ENCODE peak calls at places on chromosomes 1 and 21, in four cellular contexts. O is HepG2, A is GM12878, P is K562. N is an unnamed sample.

GRCh38 chr1:241950390-241950789 is 7.2 kb upstream of the BECN2 start:
- DNase-seq in A (no peak), P (no peak), O (no peak), N (no peak)

GRCh38 chr21:38955495-38955894 is 149.8 kb downstream of the ETS2 start:
- DNase-seq in P (no peak), O (no peak), A (no peak), N (no peak)

GRCh38 chr1:27656157-27656893 is 15.7 kb downstream of the IFI6 start:
- DNase-seq in A (no peak), P (no peak), O (no peak), N (peak; percentile 70)

GRCh38 chr1:235902638-235903542 is 36.2 kb upstream of the LYST start:
- DNase-seq in O (no peak), P (no peak), A (no peak), N (no peak)

GRCh38 chr1:24459551-24460266 is 42.9 kb upstream of the RCAN3 start:
- DNase-seq in A (no peak), O (no peak), P (no peak), N (no peak)

GRCh38 chr1:218646288-218646687 is 301.2 kb downstream of the TGFB2 start:
- DNase-seq in O (peak; percentile 35), P (no peak), A (no peak), N (no peak)

GRCh38 chr1:6956488-6957159 is 171.4 kb downstream of the CAMTA1 start:
- DNase-seq in P (no peak), O (no peak), A (no peak), N (peak; percentile 59)

GRCh38 chr1:241142493-241142892 is 214.5 kb downstream of the RGS7 start:
- DNase-seq in O (no peak), P (no peak), A (no peak), N (peak; percentile 23)

GRCh38 chr1:45617618-45618017 is 6.2 kb downstream of the CCDC17 start:
- DNase-seq in O (no peak), A (no peak), P (no peak), N (no peak)

GRCh38 chr1:27001570-27002360 is 8.3 kb downstream of the TRNP1 start:
- DNase-seq in O (peak; percentile 50), A (peak; percentile 38), P (no peak), N (no peak)

GRCh38 chr1:57007472-57007871 is 41.7 kb upstream of the C8B start:
- DNase-seq in O (no peak), P (no peak), A (no peak), N (no peak)

GRCh38 chr1:198122693-198123092 is 34.1 kb upstream of the NEK7 start:
- DNase-seq in A (no peak), P (peak; percentile 54), O (no peak), N (no peak)

GRCh38 chr1:158329807-158330206 is 1.5 kb downstream of the CD1B start:
- DNase-seq in P (no peak), A (no peak), O (no peak), N (peak; percentile 19)

GRCh38 chr1:36885537-36886441 is 148.5 kb downstream of the GRIK3 start:
- DNase-seq in A (no peak), P (no peak), O (no peak), N (peak; percentile 36)

GRCh38 chr21:44353200-44353970 is at the start of gene TRPM2:
- DNase-seq in O (no peak), P (no peak), A (no peak), N (no peak)

GRCh38 chr1:21289700-21290545 is at the start of gene ECE1:
- DNase-seq in A (no peak), O (no peak), P (no peak), N (peak; percentile 80)

GRCh38 chr1:12166834-12167492 is at the start of gene TNFRSF1B:
- DNase-seq in O (no peak), P (peak; percentile 92), A (no peak), N (peak; percentile 67)

GRCh38 chr21:45136927-45137611 is 62.7 kb downstream of the ADARB1 start:
- DNase-seq in O (peak; percentile 68), P (peak; percentile 89), A (no peak), N (peak; percentile 90)

GRCh38 chr1:171221665-171222591 is 26.4 kb upstream of the FMO1 start:
- DNase-seq in P (no peak), O (no peak), A (no peak), N (no peak)

GRCh38 chr1:183106746-183107145 is 79.3 kb upstream of the LAMC2 start:
- DNase-seq in P (no peak), A (no peak), O (no peak), N (no peak)

GRCh38 chr1:247373721-247374141 is 42.1 kb upstream of the ZNF496 start:
- DNase-seq in A (no peak), O (peak; percentile 6), P (peak; percentile 69), N (peak; percentile 83)

GRCh38 chr1:205068457-205069035 is 15.7 kb downstream of the TMEM81 start:
- DNase-seq in P (no peak), O (no peak), A (no peak), N (no peak)

GRCh38 chr1:37616330-37616729 is 18.4 kb downstream of the RSPO1 start:
- DNase-seq in A (no peak), O (no peak), P (no peak), N (no peak)

GRCh38 chr1:12447301-12447700 is 170.7 kb downstream of the DHRS3 start:
- DNase-seq in A (no peak), O (no peak), P (no peak), N (no peak)

GRCh38 chr1:178518894-178519293 is 6.0 kb downstream of the TEX35 start:
- DNase-seq in O (no peak), A (no peak), P (no peak), N (no peak)

GRCh38 chr1:169514566-169515270 is 29.0 kb upstream of the SLC19A2 start:
- DNase-seq in A (no peak), P (no peak), O (no peak), N (no peak)

GRCh38 chr1:18329469-18329868 is 151.3 kb upstream of the KLHDC7A start:
- DNase-seq in A (no peak), O (no peak), P (no peak), N (no peak)

DNA sequence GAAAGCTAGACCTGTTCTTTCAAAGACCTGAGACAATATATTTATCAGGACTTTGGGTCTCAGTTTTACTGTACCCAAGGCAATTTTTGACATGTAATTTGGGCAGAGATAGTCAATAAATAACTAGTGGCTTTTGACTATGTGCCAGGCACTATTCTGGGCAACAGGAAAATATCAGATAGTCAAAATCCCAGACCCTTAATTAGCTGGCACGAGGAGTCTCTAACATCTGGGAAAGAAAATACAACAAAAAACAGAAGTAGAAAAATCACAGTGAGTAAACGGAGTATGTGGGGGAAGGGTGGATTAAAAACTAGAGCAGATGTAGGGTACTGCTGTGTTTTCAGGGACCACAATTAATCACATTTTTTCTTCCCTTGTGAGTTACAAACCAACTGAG is 217.8 kb downstream of the NCAM2 start:
- DNase-seq in P (no peak), A (no peak), O (no peak), N (no peak)
- TF ChIP-seq ATF2 in P (no peak), A (no peak), O (no peak), N (no peak)

GRCh38 chr1:229318056-229318455 is 24.8 kb downstream of the CCSAP start:
- DNase-seq in P (no peak), A (no peak), O (no peak), N (no peak)
- TF ChIP-seq ATF2 in P (no peak), A (no peak), O (no peak), N (no peak)

DNA sequence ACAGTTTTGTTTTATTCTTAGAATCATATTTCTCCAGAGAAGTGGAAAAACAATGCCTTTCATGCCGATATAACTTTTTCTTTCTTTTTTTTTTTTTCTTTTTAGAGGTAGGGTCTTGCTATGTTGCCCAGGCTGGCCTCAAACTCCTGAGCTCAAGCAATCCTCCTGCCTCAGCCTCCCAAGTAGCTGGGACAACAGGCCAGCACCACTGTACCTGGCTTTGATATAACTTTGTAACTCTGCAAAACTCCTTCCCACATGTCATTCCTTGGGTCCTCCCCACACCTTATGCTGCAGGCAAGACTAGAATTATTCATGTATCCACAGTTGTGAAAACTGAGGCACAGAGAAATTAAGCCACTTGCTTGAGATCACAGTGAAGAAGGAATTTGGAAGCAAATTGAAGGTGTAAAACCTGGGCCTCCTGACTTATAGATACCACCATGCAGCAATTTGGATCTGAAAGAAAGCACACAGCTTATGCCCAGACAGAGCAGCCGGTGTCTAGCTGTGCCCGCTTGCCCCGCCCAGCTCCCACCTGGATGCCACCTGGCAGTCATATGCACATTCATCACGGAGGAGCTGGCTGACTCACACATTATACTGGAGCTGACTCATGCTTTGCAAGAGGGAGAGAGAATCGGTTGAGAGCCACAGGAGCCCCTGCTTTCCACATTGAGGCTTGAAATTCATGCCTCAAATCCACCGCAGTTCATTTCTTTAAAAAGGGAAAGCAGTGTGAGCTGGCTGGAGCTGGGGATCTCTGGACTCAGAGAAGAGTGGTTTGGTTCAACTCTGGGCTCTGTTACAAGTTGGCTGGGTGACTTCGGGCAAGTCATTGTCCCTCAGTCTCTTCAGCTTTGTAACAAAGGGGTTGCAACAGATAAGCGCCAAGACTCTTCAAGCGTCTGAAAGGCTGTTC is 8.3 kb upstream of the SLC2A1 start:
- DNase-seq in O (peak; percentile 56), P (peak; percentile 82), A (no peak), N (peak; percentile 32)
- TF ChIP-seq ATF2 in O (no peak), P (no peak), A (no peak), N (no peak)

GRCh38 chr1:101025283-101025679 is 303 bp downstream of the DPH5 start:
- DNase-seq in A (peak; percentile 23), O (peak; percentile 13), P (no peak), N (no peak)
- TF ChIP-seq ATF2 in A (no peak), O (no peak), P (no peak), N (no peak)